ENCODE peak calls at places on chromosomes 5 and 9, in nine cellular contexts. R is colonic mucosa; O is epithelial cell of esophagus; C is WERI-Rb-1; N is HFFc6; P is psoas muscle; E is adrenal gland; G is endothelial cell of umbilical vein; S is CD8-positive, alpha-beta T cell. F is an unnamed sample.

GRCh38 chr5:33891731-33892418 is at the start of gene ADAMTS12:
- DNase-seq in O (peak), G (no peak), S (no peak), R (peak), C (no peak), P (peak), E (peak), N (peak), F (no peak)

GRCh38 chr5:151115272-151115905 is 34.6 kb upstream of the TNIP1 start:
- DNase-seq in S (peak), E (peak), R (peak), P (peak), G (peak), C (peak), N (peak), O (peak), F (peak)

GRCh38 chr9:93202919-93203712 is 19.2 kb downstream of the WNK2 start:
- DNase-seq in C (peak), O (no peak), N (no peak), R (no peak), G (no peak), S (no peak), E (no peak), P (peak), F (peak)

GRCh38 chr5:118863345-118863744 is 125.0 kb downstream of the DTWD2 start:
- DNase-seq in R (no peak), O (peak), N (peak), C (no peak), P (no peak), S (no peak), E (no peak), G (no peak), F (no peak)

GRCh38 chr9:100229561-100229960 is 123.2 kb downstream of the TEX10 start:
- DNase-seq in R (no peak), N (no peak), O (no peak), G (no peak), P (no peak), C (no peak), S (no peak), E (no peak), F (no peak)

GRCh38 chr5:173767580-173768266 is 120.4 kb upstream of the CPEB4 start:
- DNase-seq in R (no peak), S (no peak), P (peak), C (no peak), E (peak), G (no peak), N (no peak), O (no peak), F (no peak)

GRCh38 chr5:78745985-78746384 is 97.4 kb upstream of the LHFPL2 start:
- DNase-seq in O (no peak), G (no peak), S (no peak), E (no peak), R (no peak), P (no peak), C (no peak), N (peak), F (no peak)

GRCh38 chr9:86122309-86122708 is 23.0 kb upstream of the GOLM1 start:
- DNase-seq in E (no peak), S (no peak), G (no peak), N (no peak), C (no peak), R (no peak), P (no peak), O (no peak), F (no peak)

GRCh38 chr5:134874831-134875655 is 872 bp downstream of the TXNDC15 start:
- DNase-seq in P (peak), E (peak), G (peak), O (peak), R (peak), N (peak), C (peak), S (no peak), F (no peak)

GRCh38 chr9:115326461-115326860 is 208.5 kb upstream of the TNC start:
- DNase-seq in O (no peak), P (no peak), R (no peak), N (no peak), G (no peak), E (no peak), C (no peak), S (no peak), F (no peak)

GRCh38 chr9:99056876-99057664 is 47.8 kb upstream of the TGFBR1 start:
- DNase-seq in O (peak), S (no peak), C (no peak), N (peak), E (no peak), G (no peak), P (no peak), R (no peak), F (no peak)

GRCh38 chr9:19998153-19998552 is 209.3 kb upstream of the SLC24A2 start:
- DNase-seq in G (peak), N (peak), R (no peak), S (no peak), E (no peak), C (peak), P (no peak), O (peak), F (no peak)

GRCh38 chr9:27368317-27368985 is 71.5 kb upstream of the EQTN start:
- DNase-seq in S (no peak), N (no peak), O (no peak), C (no peak), R (no peak), G (no peak), P (peak), E (no peak), F (no peak)

GRCh38 chr5:435961-436640 is 6.9 kb upstream of the EXOC3 start:
- DNase-seq in C (peak), G (peak), S (no peak), R (no peak), E (peak), O (peak), P (peak), N (no peak), F (no peak)

GRCh38 chr9:88041447-88041846 is 67.1 kb upstream of the CDK20 start:
- DNase-seq in S (no peak), O (no peak), P (no peak), C (no peak), G (no peak), E (no peak), N (peak), R (no peak), F (no peak)
- TF ChIP-seq CTCF in S (no peak), O (no peak), P (peak), C (peak), G (no peak), E (peak), N (peak), R (no peak), F (peak)

GRCh38 chr9:128627906-128628305 is 28.7 kb downstream of the DYNC2I2 start:
- DNase-seq in E (no peak), O (no peak), C (no peak), G (no peak), P (no peak), R (no peak), S (no peak), N (no peak), F (no peak)

GRCh38 chr9:128627127-128627715 is 29.4 kb downstream of the DYNC2I2 start:
- DNase-seq in O (no peak), S (no peak), P (no peak), E (no peak), N (no peak), G (no peak), C (no peak), R (no peak), F (no peak)

GRCh38 chr9:128624566-128624965 is 32.1 kb downstream of the DYNC2I2 start:
- DNase-seq in R (no peak), S (no peak), N (no peak), E (no peak), O (no peak), G (no peak), P (no peak), C (no peak), F (no peak)

GRCh38 chr9:128626181-128626580 is 30.5 kb downstream of the DYNC2I2 start:
- DNase-seq in G (no peak), S (no peak), P (no peak), C (no peak), E (no peak), R (no peak), O (no peak), N (no peak), F (no peak)

GRCh38 chr9:128625391-128626145 is 31.1 kb downstream of the DYNC2I2 start:
- DNase-seq in N (no peak), E (peak), R (peak), P (no peak), S (no peak), C (peak), O (no peak), G (no peak), F (no peak)
- TF ChIP-seq CTCF in N (no peak), E (no peak), R (no peak), P (no peak), S (no peak), C (peak), O (no peak), G (no peak), F (peak)

GRCh38 chr5:125412561-125413535 is 666.4 kb upstream of the ZNF608 start:
- DNase-seq in E (peak), N (peak), S (no peak), O (peak), G (peak), R (peak), C (peak), P (peak), F (no peak)

GRCh38 chr5:125411163-125412050 is 665.0 kb upstream of the ZNF608 start:
- DNase-seq in S (no peak), C (peak), O (peak), G (no peak), R (peak), P (no peak), N (peak), E (peak), F (no peak)

GRCh38 chr5:125413861-125414260 is 667.4 kb upstream of the ZNF608 start:
- DNase-seq in O (no peak), E (no peak), P (no peak), R (no peak), N (no peak), G (no peak), S (no peak), C (peak), F (no peak)

GRCh38 chr5:125410501-125411162 is 664.2 kb upstream of the ZNF608 start:
- DNase-seq in P (no peak), S (no peak), E (no peak), N (peak), O (peak), G (peak), R (no peak), C (no peak), F (no peak)

GRCh38 chr5:125412051-125412560 is 665.7 kb upstream of the ZNF608 start:
- DNase-seq in G (peak), S (no peak), P (no peak), O (peak), E (peak), C (peak), N (peak), R (peak), F (no peak)
- TF ChIP-seq CTCF in G (no peak), S (no peak), P (no peak), O (peak), E (no peak), C (peak), N (no peak), R (no peak), F (no peak)

GRCh38 chr9:123926986-123927385 is 2.9 kb downstream of the DENND1A start:
- DNase-seq in E (no peak), S (no peak), O (no peak), P (no peak), R (no peak), C (no peak), N (no peak), G (no peak), F (no peak)
- TF ChIP-seq CTCF in E (no peak), S (no peak), O (no peak), P (no peak), R (no peak), C (no peak), N (no peak), G (no peak), F (no peak)

GRCh38 chr5:2015116-2015848 is 132.6 kb upstream of the IRX4 start:
- DNase-seq in O (no peak), G (no peak), P (no peak), C (no peak), S (no peak), E (no peak), N (no peak), R (no peak), F (no peak)
- TF ChIP-seq CTCF in O (no peak), G (no peak), P (no peak), C (peak), S (no peak), E (no peak), N (peak), R (no peak), F (no peak)

GRCh38 chr9:77819672-77820071 is 171.6 kb upstream of the GNA14 start:
- DNase-seq in C (no peak), O (no peak), P (no peak), E (no peak), G (peak), N (peak), R (no peak), S (no peak), F (no peak)
- TF ChIP-seq CTCF in C (no peak), O (no peak), P (no peak), E (peak), G (no peak), N (no peak), R (no peak), S (no peak), F (no peak)

GRCh38 chr9:3898371-3899218 is 372.8 kb upstream of the RFX3 start:
- DNase-seq in G (peak), E (no peak), O (no peak), N (no peak), P (no peak), C (no peak), R (no peak), S (no peak), F (no peak)

GRCh38 chr9:3888496-3888858 is 362.7 kb upstream of the RFX3 start:
- DNase-seq in C (no peak), E (no peak), G (no peak), P (no peak), N (no peak), S (no peak), O (no peak), R (no peak), F (no peak)

GRCh38 chr9:3894764-3895163 is 369.0 kb upstream of the RFX3 start:
- DNase-seq in N (peak), S (no peak), R (no peak), P (no peak), E (no peak), G (no peak), C (no peak), O (no peak), F (no peak)

GRCh38 chr9:3896576-3896975 is 370.8 kb upstream of the RFX3 start:
- DNase-seq in E (no peak), P (no peak), C (no peak), S (no peak), N (no peak), R (no peak), G (no peak), O (no peak), F (no peak)

DNA sequence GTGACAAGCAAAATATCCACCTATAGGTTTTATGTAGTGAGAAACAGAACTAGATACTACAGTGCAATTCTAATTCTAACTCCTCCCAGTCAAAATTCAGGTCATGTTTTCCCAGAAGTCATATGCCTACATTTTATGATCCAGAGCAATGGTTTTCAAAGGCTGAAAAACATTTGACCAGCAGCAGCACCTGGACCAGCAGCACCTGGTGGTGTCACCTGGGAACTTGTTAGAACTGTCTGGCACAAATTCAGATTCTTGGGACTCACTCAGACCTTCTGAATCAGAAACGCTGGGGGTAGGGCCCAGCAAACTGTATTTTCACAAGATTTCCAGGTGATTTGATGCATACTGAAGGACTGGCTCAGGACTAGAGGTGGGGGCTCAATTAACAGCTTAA is 367.7 kb upstream of the RFX3 start:
- DNase-seq in G (no peak), S (no peak), P (no peak), C (no peak), R (no peak), N (no peak), O (no peak), E (no peak), F (no peak)
- TF ChIP-seq CTCF in G (no peak), S (no peak), P (no peak), C (no peak), R (no peak), N (peak), O (peak), E (no peak), F (no peak)

GRCh38 chr5:179906795-179907569 is 715 bp downstream of the TBC1D9B start:
- DNase-seq in R (peak), C (no peak), G (peak), S (no peak), P (peak), O (peak), N (no peak), E (peak), F (no peak)

GRCh38 chr5:179907570-179908324 is at the start of gene TBC1D9B:
- DNase-seq in S (peak), N (peak), O (peak), P (peak), E (peak), G (peak), R (peak), C (peak), F (peak)

GRCh38 chr5:179909224-179909623 is 1.5 kb upstream of the TBC1D9B start:
- DNase-seq in R (no peak), O (no peak), C (no peak), N (no peak), G (no peak), S (no peak), E (no peak), P (no peak), F (no peak)

GRCh38 chr5:179906294-179906794 is 1.4 kb downstream of the TBC1D9B start:
- DNase-seq in P (no peak), E (no peak), C (no peak), S (no peak), R (no peak), O (no peak), N (peak), G (no peak), F (no peak)

GRCh38 chr5:179908528-179908927 is 831 bp upstream of the TBC1D9B start:
- DNase-seq in E (no peak), C (peak), G (no peak), R (no peak), O (no peak), P (peak), S (no peak), N (no peak), F (no peak)
- TF ChIP-seq CTCF in E (no peak), C (peak), G (no peak), R (no peak), O (no peak), P (no peak), S (no peak), N (peak), F (peak)

GRCh38 chr9:12819436-12820185 is 44.8 kb downstream of the LURAP1L start:
- DNase-seq in P (no peak), R (no peak), C (peak), G (no peak), E (peak), N (peak), O (peak), S (no peak), F (peak)
- TF ChIP-seq CTCF in P (peak), R (peak), C (peak), G (peak), E (peak), N (peak), O (peak), S (no peak), F (peak)

F was measured in D721Med.